ENCODE peak calls at places on chromosomes 6 and 20, in four cellular contexts. L, I, T and B are unnamed samples.

GRCh38 chr20:61958773-61959172 is 106.9 kb downstream of the TAF4 start:
- DNase-seq in T (no peak), I (no peak), L (no peak), B (no peak)

GRCh38 chr6:108209738-108210137 is 43.9 kb downstream of the NR2E1 start:
- DNase-seq in I (no peak), T (no peak), L (no peak), B (peak)

GRCh38 chr20:2626853-2627541 is 25.4 kb upstream of the NOP56 start:
- DNase-seq in T (no peak), L (no peak), I (no peak), B (peak)

GRCh38 chr6:131949615-131949908 is 1.6 kb downstream of the CCN2 start:
- DNase-seq in L (no peak), T (no peak), I (no peak), B (no peak)

GRCh38 chr20:36098364-36098763 is 56.2 kb upstream of the EPB41L1 start:
- DNase-seq in T (no peak), L (no peak), I (no peak), B (peak)

GRCh38 chr6:33073431-33073871 is at the start of gene HLA-DPA1:
- DNase-seq in T (peak), I (no peak), L (no peak), B (peak)

GRCh38 chr6:113031591-113031990 is 684.5 kb downstream of the RFPL4B start:
- DNase-seq in T (no peak), L (no peak), I (no peak), B (no peak)

GRCh38 chr6:151242420-151242841 is 2.7 kb downstream of the AKAP12 start:
- DNase-seq in L (no peak), T (no peak), I (no peak), B (peak)

GRCh38 chr20:59151820-59152219 is 11.8 kb upstream of the ZNF831 start:
- DNase-seq in T (peak), L (no peak), I (no peak), B (no peak)

GRCh38 chr20:16535281-16535680 is 38.0 kb downstream of the KIF16B start:
- DNase-seq in T (no peak), L (no peak), I (no peak), B (no peak)

GRCh38 chr6:35804996-35805736 is at the start of gene LHFPL5:
- DNase-seq in I (peak), L (peak), T (peak), B (peak)

GRCh38 chr20:56445130-56445529 is 23.3 kb upstream of the RTF2 start:
- DNase-seq in T (no peak), L (no peak), I (no peak), B (no peak)

GRCh38 chr20:10093087-10093591 is 58.4 kb downstream of the ANKEF1 start:
- DNase-seq in L (no peak), I (no peak), T (no peak), B (no peak)

GRCh38 chr6:53532061-53532797 is 12.7 kb downstream of the GCLC start:
- DNase-seq in I (no peak), L (no peak), T (no peak), B (no peak)

GRCh38 chr20:59931511-59932312 is 1.7 kb downstream of the SYCP2 start:
- DNase-seq in T (no peak), I (no peak), L (no peak), B (no peak)